ENCODE peak calls at places on chromosomes 13 and 19, in seven cellular contexts. A is osteocyte, U is AG04450, M is fibroblast of the aortic adventitia, X is WTC11, N is A549, J is endothelial cell. E is an unnamed sample.

GRCh38 chr19:6023085-6023682 is 45.2 kb upstream of the RANBP3 start:
- DNase-seq in U (no peak), M (peak), A (no peak), N (no peak), X (no peak), J (no peak), E (no peak)

GRCh38 chr13:113657851-113658741 is at the start of gene ATP4B:
- DNase-seq in U (no peak), A (no peak), X (peak), N (no peak), M (no peak), J (no peak), E (no peak)

GRCh38 chr13:84917252-84917878 is 881.9 kb downstream of the SLITRK6 start:
- DNase-seq in U (no peak), M (peak), J (no peak), A (no peak), X (no peak), N (peak), E (no peak)

GRCh38 chr19:4115818-4116385 is 8.0 kb downstream of the MAP2K2 start:
- DNase-seq in A (no peak), U (no peak), J (no peak), X (no peak), M (no peak), N (no peak), E (no peak)

GRCh38 chr13:109874921-109875454 is 88.6 kb upstream of the IRS2 start:
- DNase-seq in M (peak), N (no peak), A (no peak), U (no peak), X (no peak), J (no peak), E (no peak)

GRCh38 chr19:51784922-51785690 is 9.9 kb upstream of the FPR3 start:
- DNase-seq in A (no peak), X (no peak), N (no peak), U (no peak), M (peak), J (no peak), E (no peak)

GRCh38 chr13:74450525-74450845 is 316.3 kb upstream of the KLF12 start:
- DNase-seq in U (no peak), A (no peak), N (no peak), X (no peak), M (no peak), J (no peak), E (no peak)

GRCh38 chr19:10550336-10550735 is 6.6 kb downstream of the ATG4D start:
- DNase-seq in U (no peak), M (no peak), J (no peak), A (no peak), N (no peak), X (no peak), E (no peak)

GRCh38 chr13:26964278-26965057 is 203.9 kb upstream of the GPR12 start:
- DNase-seq in U (no peak), M (peak), X (no peak), J (no peak), A (no peak), N (no peak), E (no peak)

GRCh38 chr13:27919934-27920676 is at the start of gene PDX1:
- DNase-seq in J (peak), A (no peak), X (peak), U (no peak), M (no peak), N (no peak), E (peak)

GRCh38 chr13:111006508-111007031 is 91.7 kb upstream of the ANKRD10 start:
- DNase-seq in X (no peak), U (no peak), J (no peak), A (no peak), N (no peak), M (peak), E (no peak)

GRCh38 chr13:52751196-52751595 is 11.6 kb upstream of the CNMD start:
- DNase-seq in U (no peak), X (no peak), M (no peak), N (no peak), A (no peak), J (no peak), E (no peak)

GRCh38 chr13:110409581-110409992 is 102.5 kb downstream of the COL4A2 start:
- DNase-seq in X (no peak), A (no peak), N (no peak), U (no peak), M (no peak), J (no peak), E (no peak)

GRCh38 chr19:8811315-8812172 is 20.6 kb downstream of the ZNF558 start:
- DNase-seq in X (no peak), M (no peak), J (no peak), U (no peak), A (no peak), N (peak), E (no peak)

GRCh38 chr19:14027856-14028450 is at the start of gene RLN3:
- DNase-seq in J (no peak), A (no peak), N (no peak), X (no peak), U (no peak), M (no peak), E (no peak)

GRCh38 chr19:14019100-14019499 is 8.8 kb upstream of the RLN3 start:
- DNase-seq in J (no peak), X (no peak), U (no peak), A (no peak), M (no peak), N (no peak), E (no peak)

GRCh38 chr19:14021474-14021873 is 6.5 kb upstream of the RLN3 start:
- DNase-seq in A (no peak), J (no peak), M (no peak), U (no peak), X (peak), N (no peak), E (peak)

GRCh38 chr19:14022469-14022868 is 5.5 kb upstream of the RLN3 start:
- DNase-seq in U (no peak), J (no peak), X (no peak), M (peak), A (no peak), N (no peak), E (no peak)

DNA sequence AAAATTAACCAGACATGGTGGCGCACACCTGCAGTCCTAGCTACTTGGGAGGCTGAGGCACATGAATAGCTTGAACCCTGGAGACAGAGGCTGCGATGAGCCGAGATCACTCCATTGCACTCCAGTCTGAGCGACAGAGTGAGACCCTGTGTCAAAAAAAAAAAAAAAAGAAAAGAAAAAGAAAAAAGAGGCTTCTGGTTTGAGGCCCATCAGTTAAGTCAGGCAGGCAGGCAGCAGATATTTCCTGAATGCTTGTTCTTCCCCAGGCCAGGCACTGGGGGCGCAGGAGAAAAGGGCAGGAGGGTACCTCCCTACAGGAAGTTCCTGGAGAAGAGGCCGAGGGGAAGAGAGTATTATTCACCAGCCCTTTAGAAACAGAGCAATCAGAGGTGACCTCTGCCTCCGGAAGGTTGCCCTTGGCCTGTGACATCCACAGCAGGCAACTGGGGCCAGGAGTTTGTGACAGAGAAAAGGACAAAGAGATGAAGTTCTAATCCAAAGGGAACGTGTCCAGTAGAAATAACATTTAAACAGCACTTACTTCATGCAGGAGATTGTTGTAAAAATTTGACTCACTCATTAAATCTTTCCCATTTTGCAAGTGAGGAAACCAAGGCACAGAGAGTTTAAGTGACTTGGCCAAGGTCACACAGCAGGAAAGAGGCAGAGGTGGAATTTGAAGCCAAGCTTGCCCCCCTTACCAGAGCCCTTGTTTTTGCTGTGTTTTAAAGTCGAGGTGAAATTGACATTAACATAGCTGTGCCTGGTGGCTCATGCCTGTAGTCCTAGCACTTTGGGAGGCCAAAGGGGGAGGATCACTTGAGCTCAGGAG is 4.3 kb upstream of the RLN3 start:
- DNase-seq in N (peak), M (peak), U (no peak), X (peak), A (no peak), J (peak), E (peak)
- TF ChIP-seq CTCF in N (peak), M (peak), U (peak), X (no peak), A (peak), J (peak), E (peak)

GRCh38 chr13:78600317-78600899 is 2.9 kb downstream of the POU4F1 start:
- DNase-seq in X (no peak), A (no peak), N (no peak), J (no peak), U (no peak), M (no peak), E (no peak)
- TF ChIP-seq CTCF in X (no peak), A (no peak), N (no peak), J (no peak), U (no peak), M (no peak), E (no peak)

GRCh38 chr19:41564515-41565383 is 11.2 kb upstream of the CEACAM21 start:
- DNase-seq in J (peak), N (no peak), U (no peak), X (peak), A (peak), M (no peak), E (no peak)

GRCh38 chr19:41565384-41565730 is 10.6 kb upstream of the CEACAM21 start:
- DNase-seq in N (no peak), J (peak), A (no peak), U (no peak), M (no peak), X (peak), E (no peak)

GRCh38 chr19:41570639-41571112 is 5.3 kb upstream of the CEACAM21 start:
- DNase-seq in X (peak), N (peak), A (peak), J (peak), U (peak), M (peak), E (peak)

GRCh38 chr19:41569481-41570150 is 6.3 kb upstream of the CEACAM21 start:
- DNase-seq in A (peak), U (no peak), J (no peak), N (no peak), X (no peak), M (no peak), E (no peak)

GRCh38 chr19:41570179-41570578 is 5.8 kb upstream of the CEACAM21 start:
- DNase-seq in U (no peak), J (no peak), X (no peak), A (no peak), N (no peak), M (no peak), E (no peak)
- TF ChIP-seq CTCF in U (no peak), J (no peak), X (no peak), A (no peak), N (no peak), M (no peak), E (no peak)

GRCh38 chr13:48643159-48643558 is 10.6 kb upstream of the CYSLTR2 start:
- DNase-seq in U (no peak), N (no peak), A (no peak), J (no peak), X (no peak), M (no peak), E (no peak)
- TF ChIP-seq CTCF in U (no peak), N (no peak), A (no peak), J (no peak), X (no peak), M (no peak), E (no peak)

GRCh38 chr13:75724742-75725504 is 88.8 kb downstream of the LMO7 start:
- DNase-seq in N (peak), X (no peak), A (no peak), M (no peak), J (no peak), U (no peak), E (no peak)
- TF ChIP-seq CTCF in N (no peak), X (no peak), A (no peak), M (no peak), J (no peak), U (no peak), E (no peak)